ENCODE peak calls at places on chromosomes 7 and 10, in six cellular contexts. C, S, P, U, D and H are unnamed samples.

GRCh38 chr10:124799196-124799595 is 2.4 kb upstream of the ABRAXAS2 start:
- DNase-seq in C (no peak), S (no peak), P (no peak), U (no peak), D (no peak), H (no peak)

GRCh38 chr10:100996678-100997363 is 2.8 kb upstream of the LZTS2 start:
- DNase-seq in C (no peak), S (no peak), P (no peak), U (no peak), D (peak), H (no peak)

GRCh38 chr10:12606461-12606860 is 257.1 kb downstream of the CAMK1D start:
- DNase-seq in C (no peak), S (no peak), P (no peak), U (no peak), D (no peak), H (no peak)

GRCh38 chr7:28937593-28937992 is 20.5 kb downstream of the TRIL start:
- DNase-seq in C (no peak), S (no peak), P (no peak), U (no peak), D (no peak), H (no peak)

GRCh38 chr7:6128205-6128604 is 97.0 kb downstream of the ANKRD61 start:
- DNase-seq in C (no peak), S (no peak), P (no peak), U (peak), D (no peak), H (no peak)

GRCh38 chr10:75492151-75492550 is 60.7 kb downstream of the LRMDA start:
- DNase-seq in C (no peak), S (no peak), P (no peak), U (no peak), D (peak), H (no peak)

GRCh38 chr10:125983161-125983560 is 86.8 kb downstream of the FANK1 start:
- DNase-seq in C (no peak), S (no peak), P (no peak), U (no peak), D (no peak), H (no peak)

GRCh38 chr10:22805304-22805703 is 90.9 kb upstream of the PIP4K2A start:
- DNase-seq in C (peak), S (no peak), P (no peak), U (peak), D (no peak), H (peak)

GRCh38 chr10:78571286-78571685 is 497.5 kb upstream of the ZMIZ1 start:
- DNase-seq in C (no peak), S (no peak), P (no peak), U (no peak), D (no peak), H (no peak)

GRCh38 chr10:103554488-103555320 is 61.2 kb downstream of the NEURL1 start:
- DNase-seq in C (no peak), S (no peak), P (peak), U (peak), D (no peak), H (peak)